ENCODE peak calls at places on chromosomes 11 and 22, in five cellular contexts. Q is CD8-positive, alpha-beta memory T cell; V is ovary; A is fibroblast of lung; F is CD4-positive, alpha-beta T cell. U is an unnamed sample.

GRCh38 chr11:50030193-50030592 is 2.5 kb upstream of the OR4C45 start:
- DNase-seq in A (no peak), V (no peak), F (no peak), Q (no peak), U (no peak)

GRCh38 chr11:119316017-119316728 is 757 bp downstream of the MCAM start:
- DNase-seq in Q (no peak), F (no peak), A (no peak), V (peak), U (peak)

GRCh38 chr11:70643642-70644041 is 245.3 kb downstream of the CTTN start:
- DNase-seq in A (no peak), V (no peak), F (no peak), Q (no peak), U (no peak)

GRCh38 chr11:9914064-9914463 is 250.2 kb downstream of the SWAP70 start:
- DNase-seq in Q (no peak), V (no peak), F (no peak), A (no peak), U (no peak)

GRCh38 chr11:133306019-133306418 is 226.3 kb downstream of the OPCML start:
- DNase-seq in A (no peak), F (no peak), Q (no peak), V (no peak), U (no peak)

GRCh38 chr11:65652511-65653228 is 10.0 kb downstream of the RELA start:
- DNase-seq in V (peak), A (peak), Q (peak), F (peak), U (peak)

GRCh38 chr11:105910095-105910715 is 111.8 kb downstream of the MSANTD4 start:
- DNase-seq in Q (no peak), A (peak), V (no peak), F (no peak), U (no peak)

GRCh38 chr11:129618046-129618569 is 197.5 kb upstream of the TMEM45B start:
- DNase-seq in Q (no peak), A (no peak), F (no peak), V (no peak), U (no peak)

DNA sequence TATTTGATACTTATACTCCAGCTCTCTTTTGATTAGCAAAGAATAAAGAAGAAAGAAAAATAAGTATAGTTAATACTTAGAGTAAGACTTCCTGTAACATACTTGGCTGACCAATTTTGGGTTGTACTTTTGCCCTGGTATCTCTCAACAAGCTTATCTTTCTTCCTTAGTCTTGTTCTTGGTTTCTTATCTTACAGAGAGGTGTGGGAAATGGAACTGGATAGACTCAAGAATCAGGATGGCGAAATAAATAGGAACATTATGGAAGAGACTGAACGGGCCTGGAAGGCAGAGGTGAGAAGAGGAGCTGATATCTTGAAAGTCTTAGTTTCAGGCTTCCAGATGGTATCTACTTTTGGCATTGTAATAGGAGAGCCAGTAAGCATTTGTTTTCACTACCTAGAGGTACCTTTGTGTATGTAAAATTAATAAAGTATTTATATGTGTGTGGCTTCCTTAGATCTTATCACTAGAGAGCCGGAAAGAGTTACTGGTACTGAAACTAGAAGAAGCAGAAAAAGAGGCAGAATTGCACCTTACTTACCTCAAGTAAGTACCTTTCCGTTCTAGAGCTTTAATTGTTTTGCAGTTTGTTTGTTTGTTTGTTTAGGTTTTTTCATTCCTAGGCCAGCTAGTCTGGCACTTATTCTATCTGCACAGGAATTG is 11.3 kb upstream of the BACE1-AS start:
- DNase-seq in F (no peak), A (no peak), V (no peak), Q (no peak), U (no peak)
- H3K27ac ChIP-seq in F (no peak), A (no peak), V (no peak), Q (no peak), U (no peak)

DNA sequence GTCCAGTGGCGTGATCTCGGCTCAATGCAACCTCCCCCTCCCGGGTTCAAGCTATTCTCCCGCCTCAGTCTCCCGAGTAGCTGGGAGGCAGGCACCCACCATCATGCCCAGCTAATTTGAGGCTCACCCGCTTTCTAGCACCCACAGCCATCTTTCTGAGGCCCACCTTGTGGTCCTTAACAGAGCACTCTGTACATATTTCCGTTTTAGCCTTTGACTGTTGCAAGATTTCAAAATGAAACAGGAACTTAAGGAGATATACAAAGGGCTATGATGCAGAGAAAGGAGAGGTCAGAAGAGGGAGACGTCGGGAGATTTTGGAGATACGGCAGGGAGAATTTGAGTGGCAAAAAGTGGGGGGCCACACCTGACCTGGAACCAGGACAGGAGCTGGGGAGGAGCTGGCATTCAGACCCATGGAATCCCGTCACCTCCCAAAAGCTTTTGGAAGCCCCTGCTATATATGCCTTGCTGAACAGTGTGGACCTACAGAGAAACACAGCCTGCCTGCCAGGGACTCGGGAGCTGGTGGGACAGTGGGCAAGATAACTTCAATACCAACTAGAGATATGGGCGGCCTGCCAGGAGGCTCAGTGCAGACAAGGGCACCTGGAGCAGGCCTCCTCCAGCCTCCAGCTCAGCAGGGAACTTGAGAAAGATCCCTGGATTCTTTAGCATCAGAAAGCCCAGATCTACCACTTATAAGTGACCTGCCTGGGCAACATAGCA is 8.0 kb upstream of the CLCF1 start:
- DNase-seq in V (peak), Q (no peak), F (no peak), A (no peak), U (no peak)
- H3K27ac ChIP-seq in V (no peak), Q (no peak), F (no peak), A (no peak), U (no peak)

GRCh38 chr11:117020287-117020686 is 77.9 kb downstream of the SIK3 start:
- DNase-seq in Q (no peak), F (no peak), A (no peak), V (no peak), U (no peak)
- H3K27ac ChIP-seq in Q (no peak), F (no peak), A (no peak), V (no peak), U (no peak)

GRCh38 chr11:59810911-59811259 is 307 bp upstream of the MRPL16 start:
- DNase-seq in V (no peak), F (no peak), A (no peak), Q (no peak), U (no peak)
- H3K27ac ChIP-seq in V (peak), F (peak), A (peak), Q (peak), U (no peak)

GRCh38 chr22:45302751-45303150 is 7.0 kb upstream of the FAM118A start:
- DNase-seq in Q (no peak), V (no peak), F (no peak), A (no peak), U (no peak)
- H3K27ac ChIP-seq in Q (no peak), V (no peak), F (no peak), A (no peak), U (no peak)

GRCh38 chr22:45476814-45477213 is 25.9 kb upstream of the FBLN1 start:
- DNase-seq in A (peak), Q (no peak), F (no peak), V (peak), U (peak)
- H3K27ac ChIP-seq in A (no peak), Q (no peak), F (no peak), V (no peak), U (peak)

GRCh38 chr11:67282155-67282875 is 6.8 kb upstream of the ANKRD13D start:
- DNase-seq in Q (no peak), F (no peak), A (no peak), V (peak), U (no peak)

GRCh38 chr11:67281552-67282150 is 7.5 kb upstream of the ANKRD13D start:
- DNase-seq in Q (no peak), V (peak), F (no peak), A (no peak), U (no peak)

GRCh38 chr11:67280341-67280790 is 8.7 kb upstream of the ANKRD13D start:
- DNase-seq in A (no peak), V (peak), F (no peak), Q (no peak), U (no peak)

GRCh38 chr11:67279589-67280340 is 9.3 kb upstream of the ANKRD13D start:
- DNase-seq in Q (no peak), V (peak), A (no peak), F (no peak), U (peak)

GRCh38 chr11:67280791-67281551 is 8.1 kb upstream of the ANKRD13D start:
- DNase-seq in A (no peak), V (peak), Q (no peak), F (no peak), U (no peak)
- H3K27ac ChIP-seq in A (no peak), V (no peak), Q (no peak), F (peak), U (no peak)

GRCh38 chr11:14676068-14676467 is 32.5 kb downstream of the PDE3B start:
- DNase-seq in V (no peak), F (no peak), A (no peak), Q (no peak), U (no peak)
- H3K27ac ChIP-seq in V (no peak), F (no peak), A (no peak), Q (no peak), U (no peak)

GRCh38 chr11:48034926-48035876 is 54.8 kb downstream of the PTPRJ start:
- DNase-seq in V (no peak), A (no peak), F (no peak), Q (no peak), U (peak)

GRCh38 chr11:48036011-48036410 is 55.7 kb downstream of the PTPRJ start:
- DNase-seq in A (no peak), V (no peak), Q (no peak), F (no peak), U (no peak)

GRCh38 chr11:48031602-48032001 is 51.2 kb downstream of the PTPRJ start:
- DNase-seq in A (no peak), Q (no peak), V (no peak), F (no peak), U (no peak)

GRCh38 chr11:48036466-48036865 is 56.1 kb downstream of the PTPRJ start:
- DNase-seq in Q (no peak), F (no peak), V (no peak), A (peak), U (no peak)

DNA sequence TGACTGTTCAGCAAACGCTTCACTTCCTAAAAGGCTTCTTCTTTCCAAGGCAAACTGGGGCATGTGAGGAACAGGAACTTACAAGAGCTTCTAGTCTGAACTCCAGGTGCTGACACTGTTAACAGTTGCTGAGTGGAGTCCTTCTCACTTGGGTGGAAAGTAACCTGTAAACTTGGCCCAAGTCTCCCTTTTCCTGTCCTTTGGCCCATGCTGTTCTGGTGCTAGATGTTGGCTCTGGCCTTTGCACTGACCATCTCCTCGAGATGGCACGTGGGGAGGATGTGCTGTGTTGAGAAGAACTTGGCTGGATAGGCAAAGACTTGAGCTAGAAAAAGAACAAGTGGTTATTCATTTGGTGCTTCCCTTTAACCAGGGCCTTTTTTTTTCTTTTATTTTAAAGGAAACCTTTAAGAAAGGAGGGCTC is 53.6 kb downstream of the PTPRJ start:
- DNase-seq in V (no peak), A (no peak), Q (no peak), F (no peak), U (peak)
- H3K27ac ChIP-seq in V (no peak), A (no peak), Q (no peak), F (no peak), U (peak)

GRCh38 chr22:24427500-24428164 is at the start of gene ADORA2A:
- DNase-seq in V (no peak), A (no peak), Q (peak), F (peak), U (no peak)
- H3K27ac ChIP-seq in V (no peak), A (no peak), Q (peak), F (peak), U (no peak)